ENCODE peak calls at places on chromosome 11, in seven cellular contexts. Z, O, N, G, M, D and A are unnamed samples. For H3K4me1 and H3K36me3, the result is how much of the 10 kb centered on the place peaks cover.

GRCh38 chr11:44979536-44980399 is 29.1 kb upstream of the TP53I11 start:
- DNase-seq in M (no peak), Z (peak), O (no peak), D (peak), G (no peak), N (no peak), A (no peak)

GRCh38 chr11:9748361-9748970 is 84.6 kb downstream of the SWAP70 start:
- DNase-seq in O (no peak), D (peak), N (peak), Z (peak), M (peak), G (peak), A (peak)

GRCh38 chr11:3164138-3164539 is 971 bp downstream of the OSBPL5 start:
- DNase-seq in M (no peak), Z (peak), O (no peak), N (no peak), G (no peak), D (no peak), A (no peak)

GRCh38 chr11:70846781-70847400 is 405.5 kb downstream of the SHANK2 start:
- DNase-seq in G (no peak), O (no peak), D (no peak), Z (no peak), N (no peak), M (no peak), A (no peak)

GRCh38 chr11:35912883-35913614 is 30.8 kb upstream of the LDLRAD3 start:
- DNase-seq in O (no peak), N (no peak), Z (no peak), D (no peak), M (no peak), G (no peak), A (no peak)

GRCh38 chr11:130389315-130389935 is 39.0 kb downstream of the ADAMTS8 start:
- DNase-seq in Z (no peak), D (no peak), M (no peak), O (no peak), N (no peak), G (no peak), A (peak)

GRCh38 chr11:62324738-62325556 is 12.3 kb upstream of the ASRGL1 start:
- DNase-seq in D (peak), M (peak), O (peak), G (no peak), Z (peak), N (peak), A (peak)

GRCh38 chr11:118437046-118437735 is 899 bp downstream of the KMT2A start:
- DNase-seq in G (peak), O (peak), D (peak), Z (peak), N (peak), M (peak), A (peak)

GRCh38 chr11:130606781-130607511 is 158.5 kb downstream of the ADAMTS15 start:
- DNase-seq in O (no peak), N (peak), G (peak), M (no peak), Z (no peak), D (peak), A (no peak)

GRCh38 chr11:30789270-30789669 is 203.1 kb upstream of the MPPED2 start:
- DNase-seq in O (no peak), M (no peak), D (no peak), G (peak), N (peak), Z (no peak), A (no peak)

GRCh38 chr11:2466869-2467694 is 22.3 kb downstream of the KCNQ1 start:
- DNase-seq in G (no peak), D (no peak), M (no peak), N (no peak), O (no peak), Z (no peak), A (no peak)

GRCh38 chr11:6606471-6607189 is 3.1 kb downstream of the ILK start:
- DNase-seq in N (peak), O (peak), Z (peak), D (peak), M (peak), G (peak), A (peak)
- H3K4me3 ChIP-seq in N (peak), O (no peak), Z (peak), D (no peak), M (no peak), G (peak), A (no peak)

GRCh38 chr11:121452609-121453150 is at the start of gene SORL1-AS1:
- DNase-seq in Z (no peak), N (peak), D (peak), G (no peak), M (no peak), O (no peak), A (no peak)
- H3K4me1 ChIP-seq in Z (under half), N (under half), D (under half), G (under half), M (under half), O (under half), A (under half)

GRCh38 chr11:12218909-12219308 is 108.5 kb downstream of the MICAL2 start:
- DNase-seq in N (no peak), Z (no peak), D (no peak), G (no peak), M (no peak), O (no peak), A (no peak)

GRCh38 chr11:12219732-12220131 is 109.3 kb downstream of the MICAL2 start:
- DNase-seq in N (peak), D (no peak), M (peak), G (peak), Z (no peak), O (no peak), A (no peak)

GRCh38 chr11:12222099-12222751 is 111.8 kb downstream of the MICAL2 start:
- DNase-seq in Z (peak), N (no peak), G (peak), M (no peak), O (no peak), D (no peak), A (no peak)

GRCh38 chr11:12221136-12221535 is 110.7 kb downstream of the MICAL2 start:
- DNase-seq in N (no peak), O (no peak), G (no peak), M (no peak), Z (no peak), D (no peak), A (no peak)

GRCh38 chr11:12220305-12220704 is 109.9 kb downstream of the MICAL2 start:
- DNase-seq in Z (no peak), M (no peak), N (no peak), O (no peak), D (no peak), G (no peak), A (no peak)
- H3K36me3 ChIP-seq in Z (under half), M (half or more), N (half or more), O (under half), D (under half), G (under half), A (half or more)

DNA sequence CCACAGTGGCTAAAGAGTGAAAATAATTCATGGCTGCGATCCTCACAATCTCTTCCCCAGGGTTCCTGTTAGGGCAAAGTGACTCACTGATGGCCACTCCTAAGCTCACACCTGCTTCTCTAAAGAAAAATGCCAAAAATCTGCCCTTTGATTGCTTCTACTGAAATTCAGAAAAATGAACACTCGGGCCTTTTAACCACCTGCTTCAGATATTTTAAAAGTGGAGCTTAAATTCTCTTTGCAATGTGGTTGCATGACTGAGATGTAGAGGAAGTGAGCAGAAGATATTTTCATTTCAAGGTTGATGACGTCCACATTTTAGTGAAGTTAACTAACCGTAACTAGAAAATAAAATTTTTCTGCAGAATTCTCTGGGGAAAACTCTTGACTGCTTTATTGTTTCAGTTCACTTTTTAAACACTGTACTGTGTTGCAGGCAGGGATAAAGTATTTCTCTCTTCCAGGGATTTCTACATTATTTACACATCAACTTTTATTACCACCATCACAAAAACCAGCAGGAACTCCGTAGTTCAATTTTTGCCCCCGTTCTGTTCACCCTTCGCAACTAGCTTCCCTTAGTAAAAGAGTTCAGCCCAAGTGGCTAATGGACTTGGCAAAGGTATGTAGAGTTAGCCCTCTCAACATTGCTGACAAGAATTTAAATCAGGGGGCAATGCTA is 8.5 kb downstream of the RAB30 start:
- DNase-seq in Z (no peak), D (peak), M (no peak), G (peak), O (no peak), N (peak), A (no peak)
- H3K4me3 ChIP-seq in Z (peak), D (no peak), M (no peak), G (no peak), O (no peak), N (no peak), A (no peak)